ENCODE peak calls at places on chromosomes 13 and 19, in eight cellular contexts. J, U, Q, M, K, F, P and D are unnamed samples.

GRCh38 chr13:99796175-99796819 is 175.3 kb downstream of the ZIC5 start:
- DNase-seq in P (peak; percentile 17), K (peak; percentile 66), M (no peak), F (no peak), U (no peak), Q (peak; percentile 15), J (peak; percentile 61), D (no peak)

GRCh38 chr19:48636859-48637448 is at the start of gene DBP:
- DNase-seq in F (no peak), M (peak; percentile 94), J (peak; percentile 40), K (no peak), U (no peak), P (peak; percentile 60), Q (no peak), D (no peak)

GRCh38 chr19:56836059-56836458 is 4.5 kb downstream of the PEG3 start:
- DNase-seq in F (no peak), K (no peak), M (no peak), U (no peak), J (no peak), Q (no peak), P (no peak), D (no peak)

GRCh38 chr19:33192010-33192409 is 2.1 kb upstream of the LRP3 start:
- DNase-seq in K (no peak), P (no peak), F (no peak), U (no peak), Q (no peak), J (no peak), M (no peak), D (no peak)

GRCh38 chr13:26011996-26012688 is 39.7 kb downstream of the SHISA2 start:
- DNase-seq in Q (no peak), F (no peak), M (peak; percentile 79), P (peak; percentile 61), K (no peak), J (no peak), U (no peak), D (no peak)

GRCh38 chr19:9906475-9907087 is 29.7 kb downstream of the OLFM2 start:
- DNase-seq in J (no peak), P (no peak), M (no peak), F (no peak), K (no peak), U (no peak), Q (no peak), D (no peak)

GRCh38 chr13:32299893-32300292 is 15.3 kb downstream of the ZAR1L start:
- DNase-seq in M (no peak), P (no peak), Q (no peak), U (no peak), F (no peak), J (no peak), K (no peak), D (no peak)

GRCh38 chr19:39065928-39066327 is 18.2 kb upstream of the ACP7 start:
- DNase-seq in F (no peak), K (no peak), M (no peak), J (no peak), U (no peak), Q (no peak), P (no peak), D (no peak)

GRCh38 chr13:91904597-91904996 is 506.2 kb downstream of the GPC5 start:
- DNase-seq in F (no peak), K (no peak), P (no peak), M (no peak), Q (no peak), U (no peak), J (no peak), D (no peak)

GRCh38 chr13:113656831-113657671 is 947 bp downstream of the ATP4B start:
- DNase-seq in K (no peak), P (no peak), Q (no peak), U (no peak), F (no peak), J (no peak), M (peak; percentile 74), D (no peak)

GRCh38 chr19:34577056-34577455 is 95.5 kb downstream of the WTIP start:
- DNase-seq in Q (no peak), M (no peak), P (no peak), J (no peak), U (no peak), K (no peak), F (no peak), D (no peak)

GRCh38 chr19:30227661-30228112 is 144.5 kb upstream of the ZNF536 start:
- DNase-seq in J (peak; percentile 62), M (peak; percentile 92), U (peak; percentile 74), K (peak; percentile 73), P (peak; percentile 80), Q (peak; percentile 77), F (peak; percentile 77), D (peak; percentile 46)

GRCh38 chr13:48994731-48995130 is 19.0 kb downstream of the FNDC3A start:
- DNase-seq in F (no peak), Q (no peak), P (no peak), U (no peak), K (no peak), M (no peak), J (peak; percentile 70), D (no peak)

GRCh38 chr13:106755542-106755941 is 187.6 kb upstream of the ARGLU1 start:
- DNase-seq in U (no peak), P (no peak), K (no peak), J (no peak), Q (no peak), M (no peak), F (no peak), D (no peak)

GRCh38 chr19:41701401-41702075 is 6.9 kb upstream of the CEACAM5 start:
- DNase-seq in K (no peak), M (peak; percentile 66), Q (no peak), U (no peak), F (no peak), J (peak; percentile 11), P (peak; percentile 15), D (no peak)

GRCh38 chr13:31018511-31018910 is 86.1 kb downstream of the TEX26 start:
- DNase-seq in U (no peak), M (peak; percentile 40), J (no peak), Q (no peak), P (no peak), F (no peak), K (no peak), D (no peak)

GRCh38 chr13:39935155-39935554 is 279.7 kb downstream of the COG6 start:
- DNase-seq in P (no peak), J (no peak), M (no peak), F (no peak), U (no peak), Q (no peak), K (no peak), D (no peak)

GRCh38 chr13:80742027-80742426 is 401.1 kb upstream of the SPRY2 start:
- DNase-seq in P (no peak), M (no peak), U (no peak), F (no peak), J (peak; percentile 20), Q (no peak), K (no peak), D (no peak)

GRCh38 chr19:41641879-41642485 is 15.1 kb upstream of the CEACAM4 start:
- DNase-seq in Q (peak; percentile 5), U (peak; percentile 1), F (peak; percentile 69), J (peak; percentile 62), M (no peak), K (no peak), P (peak; percentile 68), D (peak; percentile 17)

GRCh38 chr13:22505489-22505888 is 675.3 kb upstream of the SGCG start:
- DNase-seq in J (no peak), F (no peak), U (no peak), M (no peak), P (no peak), Q (no peak), K (no peak), D (no peak)

GRCh38 chr13:50303963-50304721 is 288.9 kb downstream of the KCNRG start:
- DNase-seq in J (no peak), K (no peak), Q (no peak), M (no peak), U (no peak), P (no peak), F (no peak), D (no peak)

GRCh38 chr19:12825259-12826131 is 8.9 kb downstream of the RTBDN start:
- DNase-seq in Q (peak; percentile 71), P (peak; percentile 59), J (peak; percentile 41), U (no peak), K (peak; percentile 56), F (no peak), M (no peak), D (no peak)

GRCh38 chr19:3397266-3398022 is 31.1 kb downstream of the NFIC start:
- DNase-seq in U (no peak), J (no peak), F (peak; percentile 67), P (no peak), M (no peak), K (no peak), Q (no peak), D (no peak)

GRCh38 chr19:56727731-56728130 is 56.2 kb upstream of the ZNF835 start:
- DNase-seq in Q (no peak), J (no peak), M (no peak), F (no peak), U (no peak), K (no peak), P (no peak), D (no peak)

GRCh38 chr13:80584785-80585184 is 243.9 kb upstream of the SPRY2 start:
- DNase-seq in F (no peak), K (no peak), M (no peak), U (no peak), P (no peak), J (no peak), Q (peak; percentile 82), D (no peak)

GRCh38 chr19:4279530-4280422 is 710 bp downstream of the SHD start:
- DNase-seq in J (no peak), K (no peak), U (no peak), Q (peak; percentile 27), M (no peak), F (no peak), P (no peak), D (no peak)

GRCh38 chr19:29268103-29268502 is 55.2 kb upstream of the UQCRFS1 start:
- DNase-seq in F (no peak), K (no peak), M (no peak), J (no peak), Q (no peak), U (no peak), P (no peak), D (no peak)

GRCh38 chr19:35291916-35292315 is at the start of gene MAG:
- DNase-seq in P (no peak), F (peak; percentile 61), Q (no peak), U (peak; percentile 10), J (no peak), K (no peak), M (no peak), D (no peak)

GRCh38 chr13:80337011-80337688 is 3.8 kb downstream of the SPRY2 start:
- DNase-seq in M (peak; percentile 86), Q (no peak), F (no peak), K (no peak), P (no peak), U (peak; percentile 67), J (peak; percentile 30), D (no peak)

GRCh38 chr13:29081036-29081435 is 260.9 kb downstream of the MTUS2 start:
- DNase-seq in K (no peak), M (no peak), U (no peak), Q (no peak), F (no peak), J (peak; percentile 56), P (no peak), D (no peak)